ENCODE peak calls at places on chromosomes 2 and 18, in four cellular contexts. C is adrenal gland, G is upper lobe of left lung, R is ovary. L is an unnamed sample.

GRCh38 chr2:1621041-1621440 is 123.3 kb downstream of the PXDN start:
- DNase-seq in C (no peak), G (no peak), R (no peak), L (no peak)

GRCh38 chr18:28855524-28855923 is 678.6 kb upstream of the CDH2 start:
- DNase-seq in C (no peak), G (no peak), R (no peak), L (no peak)

GRCh38 chr2:45412754-45413379 is 198.2 kb downstream of the SRBD1 start:
- DNase-seq in C (no peak), G (no peak), R (no peak), L (no peak)

GRCh38 chr18:58241877-58242276 is 197.9 kb downstream of the NEDD4L start:
- DNase-seq in C (no peak), G (no peak), R (no peak), L (peak)

GRCh38 chr2:52395912-52396311 is 1364.0 kb upstream of the NRXN1 start:
- DNase-seq in C (no peak), G (no peak), R (no peak), L (no peak)

GRCh38 chr18:34942276-34942675 is 98.9 kb upstream of the MAPRE2 start:
- DNase-seq in C (no peak), G (no peak), R (no peak), L (no peak)

GRCh38 chr2:230225486-230225885 is at the start of gene SP140:
- DNase-seq in C (peak), G (peak), R (no peak), L (peak)

GRCh38 chr2:96795076-96795475 is 21.0 kb upstream of the CNNM3 start:
- DNase-seq in C (no peak), G (no peak), R (no peak), L (no peak)

GRCh38 chr18:51321696-51322095 is 124.2 kb upstream of the MEX3C start:
- DNase-seq in C (no peak), G (no peak), R (no peak), L (no peak)

GRCh38 chr2:119753041-119753929 is 6.4 kb upstream of the PTPN4 start:
- DNase-seq in C (no peak), G (no peak), R (no peak), L (no peak)

GRCh38 chr18:5431836-5432575 is 111.8 kb downstream of the EPB41L3 start:
- DNase-seq in C (no peak), G (no peak), R (no peak), L (no peak)

GRCh38 chr2:39871291-39871761 is 92.3 kb upstream of the THUMPD2 start:
- DNase-seq in C (no peak), G (no peak), R (no peak), L (no peak)

GRCh38 chr2:54664238-54664786 is 59.1 kb upstream of the EML6 start:
- DNase-seq in C (no peak), G (no peak), R (no peak), L (no peak)

GRCh38 chr2:188976545-188977268 is 2.5 kb downstream of the COL3A1 start:
- DNase-seq in C (no peak), G (no peak), R (no peak), L (no peak)
- TF ChIP-seq CTCF in C (no peak), G (no peak), R (peak), L (peak)

DNA sequence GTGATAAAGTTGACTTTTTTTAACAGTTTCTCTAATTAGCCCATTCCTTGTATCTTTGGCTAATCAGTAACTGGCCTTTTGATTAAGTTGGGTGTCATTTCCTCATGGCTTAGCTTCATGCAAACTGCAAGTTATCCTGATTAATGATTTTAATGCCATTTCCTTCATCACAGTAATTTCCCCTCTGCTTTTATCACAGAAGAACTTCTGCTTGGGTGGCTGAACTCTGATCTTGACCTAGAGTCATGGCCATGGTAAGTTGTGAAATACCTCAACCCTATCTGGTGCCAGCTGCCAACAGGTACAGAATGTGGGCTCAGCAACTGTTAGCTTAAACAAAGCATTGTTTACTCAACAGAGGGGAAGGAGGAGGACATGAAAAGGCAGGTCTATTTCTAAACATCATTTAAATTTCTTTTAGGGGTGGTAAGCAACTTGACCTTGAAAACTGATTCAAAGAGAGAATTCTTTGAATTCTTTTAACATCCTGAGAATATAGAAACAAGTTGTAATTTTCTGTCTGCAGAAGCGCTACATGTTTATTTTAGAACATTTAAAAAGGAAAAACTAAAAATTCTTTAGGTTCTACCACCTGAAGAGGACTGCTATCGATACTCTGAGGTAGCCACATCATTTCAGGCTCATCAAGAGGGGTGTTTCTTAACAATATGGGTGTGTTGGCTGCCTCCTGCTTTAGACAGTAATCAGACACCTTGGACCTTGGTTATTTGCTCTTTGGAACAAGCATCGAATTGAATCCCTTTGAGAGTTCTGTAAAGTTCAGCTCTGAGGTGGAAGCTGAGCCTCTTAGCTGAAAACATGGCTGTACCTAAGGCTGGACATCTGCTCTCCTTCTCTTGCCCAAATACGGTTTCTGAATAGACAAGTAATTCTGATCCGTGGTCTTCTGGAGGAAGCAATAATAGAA is 39.7 kb downstream of the ANXA4 start:
- DNase-seq in C (no peak), G (peak), R (no peak), L (no peak)
- TF ChIP-seq POLR2A in C (no peak), G (no peak), R (no peak), L (no peak)

DNA sequence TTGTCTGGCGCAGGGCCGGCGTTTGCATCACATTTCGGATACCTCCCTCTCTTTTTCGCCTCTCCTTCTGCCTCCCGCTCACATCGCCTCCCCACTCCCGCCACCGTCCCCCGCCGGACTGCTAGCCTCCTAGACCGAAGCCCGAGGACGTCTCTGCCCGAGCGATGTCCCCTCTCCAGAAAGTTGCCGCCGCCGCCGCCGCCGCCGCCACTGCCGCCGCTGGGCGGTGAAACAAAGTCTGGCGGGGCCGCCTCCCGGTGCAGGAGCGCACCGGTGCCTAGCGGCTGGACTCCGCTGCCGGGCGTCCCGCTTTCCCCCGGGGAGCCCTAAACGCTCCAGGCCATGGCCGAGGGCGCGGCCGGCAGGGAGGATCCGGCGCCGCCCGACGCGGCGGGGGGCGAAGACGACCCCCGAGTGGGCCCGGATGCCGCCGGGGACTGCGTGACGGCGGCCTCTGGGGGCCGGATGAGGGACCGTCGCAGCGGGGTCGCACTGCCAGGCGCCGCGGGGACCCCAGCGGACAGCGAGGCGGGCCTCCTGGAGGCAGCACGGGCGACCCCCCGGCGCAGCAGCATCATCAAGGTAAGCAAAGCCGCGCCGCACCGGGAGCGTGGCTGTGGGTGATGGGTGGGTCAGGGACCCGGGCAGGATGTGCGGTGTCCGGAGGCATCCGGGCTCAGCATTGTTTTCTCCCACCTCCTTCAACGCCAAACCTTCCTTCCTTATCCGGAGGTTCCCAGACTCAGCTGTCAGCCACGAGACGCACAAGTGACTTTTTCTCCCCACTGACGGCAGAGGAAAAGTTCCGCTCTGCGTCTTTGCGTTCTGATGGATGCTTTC is 585 bp downstream of the PLCL1 start:
- DNase-seq in C (peak), G (peak), R (peak), L (peak)
- TF ChIP-seq CTCF in C (no peak), G (no peak), R (no peak), L (no peak)

GRCh38 chr2:130834923-130835765 is 1.6 kb upstream of the ARHGEF4 start:
- DNase-seq in C (no peak), G (no peak), R (no peak), L (no peak)

GRCh38 chr2:130835766-130836015 is 1.0 kb upstream of the ARHGEF4 start:
- DNase-seq in C (no peak), G (no peak), R (no peak), L (no peak)

GRCh38 chr2:130832296-130832940 is 4.3 kb upstream of the ARHGEF4 start:
- DNase-seq in C (no peak), G (no peak), R (no peak), L (no peak)

GRCh38 chr2:130836501-130837174 is at the start of gene ARHGEF4:
- DNase-seq in C (no peak), G (peak), R (no peak), L (peak)

DNA sequence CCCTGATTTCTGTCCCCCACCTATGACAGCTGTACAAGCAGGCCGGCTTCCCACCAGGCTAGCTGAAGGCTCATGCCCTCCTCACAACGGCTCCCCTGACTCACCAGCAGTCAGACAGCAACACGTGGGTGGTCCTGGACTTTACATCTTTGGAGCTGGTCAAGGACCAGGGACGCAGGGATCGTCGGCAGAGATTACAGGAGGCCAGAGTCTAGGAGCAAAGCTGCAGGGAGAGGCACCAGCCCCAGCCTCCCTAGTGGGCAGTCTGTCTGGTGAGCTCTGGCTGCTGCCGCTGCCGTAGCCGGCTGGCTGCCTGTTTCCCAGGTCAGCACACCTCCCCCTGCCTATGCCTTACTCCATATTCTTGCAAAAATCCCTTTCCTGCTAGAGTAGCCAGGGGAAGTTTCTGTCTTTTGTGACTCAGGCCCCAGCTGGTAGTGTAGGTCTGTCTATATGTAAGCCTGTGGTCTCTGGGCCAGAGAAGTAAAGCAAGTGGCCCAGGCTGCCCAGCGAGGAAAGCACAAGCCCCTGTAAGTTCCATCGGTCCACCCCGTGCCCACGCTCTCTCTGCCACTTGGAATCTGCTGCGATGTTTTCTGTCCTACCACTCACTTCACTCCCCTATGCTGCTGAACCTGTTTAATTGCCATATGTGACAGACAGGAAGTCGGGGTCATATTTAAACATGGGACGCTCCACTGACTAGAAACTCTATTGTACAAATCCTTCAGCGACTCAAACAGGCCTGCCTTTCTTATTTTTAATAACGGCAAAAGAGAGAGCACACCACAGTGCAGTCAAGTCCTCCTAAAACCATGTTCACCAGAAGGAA is 2.4 kb upstream of the ARHGEF4 start:
- DNase-seq in C (no peak), G (no peak), R (no peak), L (no peak)
- TF ChIP-seq POLR2A in C (no peak), G (no peak), R (no peak), L (no peak)

DNA sequence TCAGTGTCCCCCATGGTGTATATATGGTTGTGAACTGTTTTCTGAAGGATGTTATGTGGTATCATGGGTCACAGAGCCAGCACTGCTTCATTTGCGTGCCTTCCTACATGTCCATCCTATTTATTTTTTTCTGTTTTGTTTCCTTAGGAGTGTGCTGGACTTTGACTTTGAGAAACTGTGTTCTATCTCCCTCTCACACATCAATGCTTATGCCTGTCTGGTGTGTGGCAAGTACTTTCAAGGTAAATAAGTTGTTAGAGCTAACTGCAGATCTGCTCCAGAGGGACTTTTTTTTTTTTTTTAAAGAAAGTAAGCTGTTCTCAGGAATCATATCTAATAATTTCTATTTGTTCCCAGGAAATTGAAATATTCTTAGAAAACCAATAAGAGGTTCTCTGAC is 5.4 kb downstream of the USP39 start:
- DNase-seq in C (no peak), G (no peak), R (no peak), L (no peak)
- TF ChIP-seq CTCF in C (no peak), G (no peak), R (no peak), L (no peak)